ENCODE peak calls at places on chromosome 3, in seven cellular contexts. S is tibial nerve; N is heart right ventricle; I is IMR-90; K is HFFc6; P is activated CD8-positive, alpha-beta T cell treated with anti-CD3 and anti-CD28 coated beads for 36 hours; U is GM13977. H is an unnamed sample.

GRCh38 chr3:135215516-135215915 is 420.5 kb downstream of the EPHB1 start:
- DNase-seq in N (no peak), U (no peak), I (no peak), P (no peak), S (no peak), K (no peak), H (no peak)

GRCh38 chr3:171824824-171825221 is 14.5 kb upstream of the PLD1 start:
- DNase-seq in I (peak), U (no peak), N (no peak), S (no peak), P (no peak), K (no peak), H (no peak)

GRCh38 chr3:127171320-127171719 is 21.6 kb upstream of the PRR23E start:
- DNase-seq in I (no peak), U (no peak), P (no peak), K (no peak), S (no peak), N (no peak), H (no peak)

GRCh38 chr3:64578797-64579196 is 109.0 kb downstream of the ADAMTS9 start:
- DNase-seq in P (no peak), N (no peak), U (no peak), S (no peak), K (no peak), I (no peak), H (no peak)

GRCh38 chr3:190375250-190375649 is 12.7 kb upstream of the CLDN16 start:
- DNase-seq in K (no peak), U (no peak), I (no peak), P (no peak), S (no peak), N (no peak), H (no peak)

GRCh38 chr3:189132125-189132744 is 39.5 kb upstream of the TPRG1 start:
- DNase-seq in K (peak), P (peak), N (peak), I (peak), U (peak), S (peak), H (no peak)

GRCh38 chr3:153284282-153284938 is 122.4 kb downstream of the RAP2B start:
- DNase-seq in K (peak), N (peak), S (peak), P (peak), U (no peak), I (peak), H (peak)

GRCh38 chr3:50339485-50340196 is 995 bp downstream of the RASSF1 start:
- DNase-seq in P (no peak), I (peak), S (no peak), U (no peak), N (no peak), K (peak), H (no peak)

GRCh38 chr3:46926039-46926438 is 48.5 kb downstream of the PTH1R start:
- DNase-seq in P (no peak), N (no peak), K (peak), U (no peak), S (no peak), I (peak), H (no peak)
- TF ChIP-seq CTCF in P (no peak), N (no peak), K (no peak), U (no peak), S (no peak), I (no peak), H (no peak)

DNA sequence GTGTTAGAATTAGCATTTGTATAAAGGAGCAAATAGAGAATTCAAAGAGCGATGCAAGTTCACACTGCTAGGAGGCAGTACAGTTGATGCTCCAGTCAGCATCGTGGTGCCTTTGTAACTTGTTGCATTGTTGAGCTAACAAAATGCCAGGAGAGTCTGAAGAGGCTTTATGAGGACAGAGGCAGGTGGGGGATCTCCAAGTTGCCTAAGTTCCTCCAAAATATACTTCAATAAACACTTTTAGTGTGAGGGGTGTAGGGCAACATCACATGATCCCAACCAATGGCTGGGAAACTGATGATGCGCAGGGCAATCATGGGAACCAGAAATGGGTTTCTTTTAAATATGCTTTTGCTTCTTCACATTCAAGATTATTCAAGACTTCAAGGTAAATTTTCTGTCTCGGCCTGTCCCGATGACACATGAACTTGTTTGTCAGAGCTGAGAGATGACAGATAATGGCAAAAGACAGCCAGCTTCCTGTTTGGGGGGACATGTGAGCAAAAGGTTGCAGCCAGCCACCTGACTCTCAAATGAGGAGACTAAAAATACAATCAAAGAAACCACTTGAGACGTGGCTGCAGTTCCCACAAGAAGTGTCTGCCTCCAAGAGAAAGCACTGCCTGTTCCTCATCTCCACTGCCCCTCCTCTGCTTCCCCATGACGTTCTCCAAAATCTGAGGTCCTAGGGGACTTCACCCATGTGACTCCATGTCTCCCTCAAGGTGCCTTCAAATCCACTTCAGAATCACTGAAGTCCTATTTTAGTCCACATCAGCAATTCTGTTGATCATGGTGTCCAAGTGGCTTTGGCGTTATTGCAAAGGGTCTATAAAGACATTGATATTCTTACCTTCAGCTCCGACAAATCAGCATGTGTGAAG is 39.3 kb downstream of the KLHL6 start:
- DNase-seq in U (peak), P (peak), K (no peak), S (no peak), N (no peak), I (no peak), H (no peak)
- TF ChIP-seq CTCF in U (peak), P (no peak), K (no peak), S (no peak), N (no peak), I (no peak), H (no peak)

DNA sequence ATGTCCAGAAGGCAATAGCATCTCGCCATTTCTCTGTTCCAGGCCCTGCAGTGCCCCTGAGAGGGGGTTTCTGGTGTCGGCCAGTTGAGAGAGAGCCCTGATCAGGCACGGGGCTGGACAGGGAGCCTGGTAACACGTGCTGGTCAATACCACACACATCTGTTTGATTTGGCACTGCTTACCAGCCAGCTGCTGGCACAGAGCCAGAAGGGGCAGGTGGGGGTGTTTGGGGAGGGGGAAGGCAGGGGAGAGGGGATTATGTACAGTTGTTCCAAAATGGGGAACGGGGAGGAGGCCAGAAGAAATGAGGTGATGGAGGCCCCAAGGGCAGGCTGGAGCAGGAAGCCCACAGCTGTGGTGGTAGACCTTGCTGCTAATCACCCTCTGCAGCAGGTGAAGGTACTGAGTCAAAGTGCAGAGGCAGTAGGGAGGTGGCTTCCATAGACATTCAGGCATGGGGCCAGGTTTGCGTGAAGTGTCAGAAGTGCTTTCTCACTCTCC is 153.5 kb upstream of the LPP start:
- DNase-seq in K (no peak), U (no peak), P (peak), I (no peak), N (no peak), S (no peak), H (no peak)
- TF ChIP-seq CTCF in K (no peak), U (no peak), P (no peak), I (no peak), N (no peak), S (no peak), H (no peak)

GRCh38 chr3:123724306-123724705 is 139.5 kb upstream of the HACD2 start:
- DNase-seq in K (peak), N (no peak), U (no peak), S (no peak), P (no peak), I (peak), H (no peak)
- TF ChIP-seq CTCF in K (peak), N (no peak), U (no peak), S (no peak), P (no peak), I (peak), H (no peak)

GRCh38 chr3:151117044-151117443 is 31.6 kb downstream of the MED12L start:
- DNase-seq in I (no peak), K (no peak), U (no peak), S (no peak), N (no peak), P (no peak), H (no peak)
- TF ChIP-seq CTCF in I (no peak), K (peak), U (no peak), S (no peak), N (no peak), P (no peak), H (no peak)

GRCh38 chr3:65600888-65601287 is 437.8 kb downstream of the MAGI1 start:
- DNase-seq in N (no peak), U (no peak), S (no peak), P (no peak), I (no peak), K (no peak), H (no peak)
- TF ChIP-seq CTCF in N (no peak), U (no peak), S (no peak), P (no peak), I (no peak), K (no peak), H (no peak)

GRCh38 chr3:124997303-124998246 is 58.2 kb downstream of the HEG1 start:
- DNase-seq in P (no peak), K (no peak), N (no peak), S (no peak), U (no peak), I (no peak), H (no peak)
- TF ChIP-seq CTCF in P (no peak), K (no peak), N (no peak), S (no peak), U (no peak), I (no peak), H (no peak)

DNA sequence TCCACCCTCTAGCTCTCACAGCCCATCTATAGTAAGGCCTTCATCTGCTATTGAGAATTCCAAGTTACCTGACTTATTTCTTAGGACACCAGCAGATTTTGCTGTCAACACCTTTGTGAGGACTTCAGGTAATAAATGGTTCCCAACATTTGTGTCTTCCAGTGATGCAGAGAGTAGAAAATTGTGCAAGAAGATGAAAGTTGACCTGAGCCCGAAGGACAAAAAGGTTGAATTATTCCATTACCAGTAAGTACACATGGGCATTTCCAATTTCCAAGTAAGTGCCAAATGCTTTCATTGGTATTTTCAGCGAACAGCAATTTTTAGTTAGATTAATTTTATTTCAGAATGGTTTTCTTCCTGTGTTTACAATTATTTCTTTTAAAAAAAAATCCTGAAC is 35.4 kb downstream of the PDIA5 start:
- DNase-seq in P (no peak), S (no peak), N (no peak), K (no peak), I (no peak), U (no peak), H (no peak)
- TF ChIP-seq CTCF in P (no peak), S (no peak), N (no peak), K (no peak), I (no peak), U (no peak), H (no peak)

GRCh38 chr3:15051531-15051930 is 13.6 kb downstream of the MRPS25 start:
- DNase-seq in S (no peak), N (no peak), I (peak), K (peak), U (peak), P (peak), H (no peak)
- TF ChIP-seq CTCF in S (no peak), N (peak), I (peak), K (peak), U (peak), P (peak), H (no peak)

H was measured in omental fat pad.